ENCODE peak calls at places on chromosomes 1 and 21, in eight cellular contexts. S, R, D, C, O, T, Z and Q are unnamed samples. For H3K4me1, the result is how much of the 10 kb centered on the place peaks cover.

GRCh38 chr1:164685247-164685646 is 126.3 kb downstream of the PBX1 start:
- DNase-seq in T (no peak), O (no peak), S (no peak), D (no peak), C (no peak), Z (no peak), R (no peak), Q (no peak)

GRCh38 chr1:206687915-206688442 is 3.3 kb downstream of the MAPKAPK2 start:
- DNase-seq in T (peak), C (no peak), D (no peak), S (no peak), R (no peak), Z (no peak), O (no peak), Q (no peak)

GRCh38 chr1:227764019-227764391 is 28.8 kb downstream of the SNAP47 start:
- DNase-seq in O (no peak), S (no peak), Z (no peak), T (peak), D (no peak), C (no peak), R (no peak), Q (peak)

GRCh38 chr1:207516729-207517128 is 20.8 kb downstream of the CR1 start:
- DNase-seq in O (no peak), S (no peak), D (no peak), C (no peak), T (no peak), Z (no peak), R (no peak), Q (no peak)

GRCh38 chr1:40508375-40509341 is at the start of gene EXO5:
- DNase-seq in C (peak), D (peak), T (peak), R (peak), S (peak), O (peak), Z (peak), Q (peak)

GRCh38 chr1:171468120-171468790 is 17.1 kb upstream of the PRRC2C start:
- DNase-seq in D (no peak), R (no peak), S (no peak), Z (no peak), O (no peak), T (no peak), C (no peak), Q (no peak)

GRCh38 chr1:145991799-145992412 is 4.5 kb downstream of the TXNIP start:
- DNase-seq in T (no peak), C (no peak), R (no peak), D (no peak), S (no peak), O (no peak), Z (no peak), Q (no peak)

GRCh38 chr1:198932351-198932991 is 293.6 kb downstream of the PTPRC start:
- DNase-seq in Z (no peak), O (no peak), T (no peak), D (no peak), R (no peak), S (no peak), C (no peak), Q (no peak)

GRCh38 chr1:179092896-179093461 is 11.1 kb downstream of the TOR3A start:
- DNase-seq in C (no peak), Z (no peak), S (no peak), D (no peak), O (no peak), T (no peak), R (no peak), Q (no peak)

DNA sequence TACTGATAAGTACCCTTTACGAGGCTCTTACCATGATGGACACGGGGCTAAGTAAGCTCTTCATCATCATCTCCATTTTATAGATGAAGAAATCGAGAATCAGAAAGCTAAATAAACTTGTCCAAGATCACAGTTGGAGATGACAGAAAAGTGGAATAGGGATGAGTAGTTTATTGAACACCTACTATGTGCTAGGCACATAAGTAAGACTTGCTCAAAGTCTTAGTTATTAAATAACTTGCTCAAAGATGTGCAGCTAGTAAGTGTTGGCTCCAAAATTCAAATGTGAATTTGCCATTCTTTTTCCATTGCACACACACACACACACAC is 611 bp upstream of the RGS16 start:
- DNase-seq in D (no peak), C (no peak), Z (no peak), R (no peak), T (no peak), O (no peak), S (no peak), Q (no peak)
- H3K4me1 ChIP-seq in D (under half), C (under half), Z (under half), R (under half), T (under half), O (under half), S (under half), Q (under half)

GRCh38 chr1:214317300-214317699 is 36.3 kb downstream of the SMYD2 start:
- DNase-seq in S (no peak), Z (no peak), R (no peak), C (no peak), D (no peak), T (peak), O (no peak), Q (no peak)
- H3K4me1 ChIP-seq in S (under half), Z (under half), R (under half), C (under half), D (under half), T (under half), O (under half), Q (under half)

GRCh38 chr1:36093919-36094318 is 5.2 kb downstream of the ADPRS start:
- DNase-seq in O (no peak), C (no peak), T (no peak), Z (no peak), R (no peak), S (no peak), D (no peak), Q (no peak)
- H3K4me1 ChIP-seq in O (under half), C (under half), T (under half), Z (under half), R (under half), S (under half), D (under half), Q (under half)

DNA sequence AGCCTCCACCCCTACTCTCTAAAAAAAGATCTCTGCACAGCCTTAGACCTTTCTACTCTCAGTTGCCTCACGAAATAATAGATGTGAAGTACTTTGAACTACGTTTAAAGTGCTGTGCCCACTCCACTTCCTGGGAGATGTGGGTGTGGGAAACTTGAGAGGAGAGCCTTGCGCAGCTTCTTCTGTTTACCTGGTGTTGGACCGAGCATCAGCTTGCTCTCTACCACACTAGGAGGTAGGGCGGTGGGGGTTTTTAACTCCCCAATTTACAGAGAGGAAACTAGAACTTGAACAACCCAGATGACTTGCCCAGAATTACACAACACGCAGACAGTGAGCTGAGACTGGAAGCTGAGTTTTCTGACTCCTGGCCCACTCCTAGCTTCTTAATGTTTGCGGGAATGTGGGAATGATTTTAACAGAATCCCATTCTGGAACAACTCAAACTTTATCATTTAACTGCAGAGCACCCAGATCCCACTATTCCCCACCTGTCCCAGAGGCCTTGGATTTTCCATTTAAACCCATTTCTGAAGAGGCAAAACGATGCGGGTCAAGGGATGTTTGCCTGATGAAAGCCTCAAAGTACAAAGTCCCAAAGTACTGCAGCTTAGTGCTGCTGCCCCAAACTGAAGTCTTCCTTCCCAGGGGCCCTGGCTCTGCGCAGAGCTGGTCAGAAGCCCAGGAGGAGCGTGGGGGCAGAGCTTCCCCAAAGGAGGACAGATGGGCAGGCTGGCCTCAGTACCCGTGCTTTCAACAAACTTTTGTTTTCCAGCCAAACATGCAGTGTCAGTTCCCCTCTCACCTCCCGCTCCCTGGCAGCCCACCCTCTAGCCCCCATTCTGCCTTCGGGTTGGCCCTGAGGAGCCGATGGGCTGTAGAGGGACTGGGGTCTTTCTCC is 19.0 kb downstream of the BTG2 start:
- DNase-seq in S (peak), O (no peak), C (peak), Z (peak), T (no peak), D (no peak), R (peak), Q (no peak)
- H3K4me1 ChIP-seq in S (under half), O (half or more), C (half or more), Z (half or more), T (under half), D (under half), R (half or more), Q (under half)

GRCh38 chr1:161501234-161501633 is 4.0 kb upstream of the FCGR2A start:
- DNase-seq in T (no peak), S (no peak), C (no peak), Z (no peak), D (no peak), O (no peak), R (no peak), Q (no peak)
- H3K4me1 ChIP-seq in T (under half), S (under half), C (under half), Z (under half), D (under half), O (under half), R (under half), Q (under half)

DNA sequence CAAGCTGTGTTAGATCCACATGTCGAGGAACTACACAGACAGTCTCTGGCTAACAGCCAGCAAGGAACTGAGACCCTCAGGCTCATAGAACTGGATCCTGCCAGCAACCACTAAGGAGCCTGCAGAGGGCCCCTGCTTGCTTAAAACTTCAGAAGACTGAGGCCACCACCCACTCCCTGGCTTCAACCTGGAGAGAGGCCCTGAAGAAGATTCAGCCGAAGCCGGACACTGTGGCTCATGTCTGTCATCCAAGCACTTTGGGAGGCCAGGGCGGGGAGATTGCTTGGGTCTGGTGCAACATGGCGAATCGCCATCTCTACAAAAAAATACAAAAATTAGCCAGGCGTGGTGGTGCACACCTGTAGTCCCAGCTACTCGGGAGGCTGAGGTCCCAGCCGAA is 92.6 kb upstream of the TMPRSS2 start:
- DNase-seq in Z (no peak), C (no peak), T (no peak), D (no peak), S (no peak), O (no peak), R (no peak), Q (no peak)
- H3K4me1 ChIP-seq in Z (under half), C (under half), T (under half), D (under half), S (under half), O (under half), R (under half), Q (under half)

DNA sequence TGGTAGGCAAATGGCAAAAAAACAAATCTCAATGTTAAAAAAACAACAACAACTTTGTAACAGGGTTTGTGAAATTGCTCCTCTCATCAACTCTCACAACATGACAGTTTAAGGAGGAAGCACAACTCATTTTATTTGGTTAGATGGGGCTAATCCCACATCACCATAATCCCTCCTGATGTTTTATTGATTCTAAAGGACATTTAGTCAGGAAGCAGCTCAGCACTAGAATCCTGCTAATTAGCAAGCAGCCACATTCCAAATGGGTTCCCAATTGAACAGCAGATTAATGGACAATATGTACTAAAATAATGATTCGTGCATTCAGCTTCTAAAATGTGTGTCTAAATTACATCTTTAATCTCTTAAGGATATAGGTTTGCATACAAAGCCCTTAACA is 55.7 kb downstream of the C1orf87 start:
- DNase-seq in Z (no peak), D (no peak), S (no peak), T (no peak), O (no peak), C (no peak), R (no peak), Q (no peak)
- H3K4me1 ChIP-seq in Z (under half), D (under half), S (under half), T (under half), O (under half), C (under half), R (under half), Q (under half)